ENCODE peak calls at places on chromosomes 11 and 22, in nine cellular contexts. X, D, L, A, V, Y, S, M and C are unnamed samples.

GRCh38 chr11:115707180-115707905 is 203.1 kb upstream of the CADM1 start:
- DNase-seq in X (no peak), D (no peak), L (no peak), A (no peak), V (no peak), Y (no peak), S (no peak), M (no peak), C (no peak)

GRCh38 chr11:12683857-12684256 is 9.6 kb downstream of the TEAD1 start:
- DNase-seq in X (no peak), D (no peak), L (no peak), A (no peak), V (no peak), Y (no peak), S (no peak), M (no peak), C (no peak)

GRCh38 chr11:7927635-7928034 is 3.4 kb downstream of the OR10A6 start:
- DNase-seq in X (no peak), D (no peak), L (no peak), A (no peak), V (no peak), Y (no peak), S (no peak), M (no peak), C (no peak)

GRCh38 chr11:126766425-126766824 is 234.1 kb downstream of the KIRREL3 start:
- DNase-seq in X (peak; percentile 4), D (no peak), L (no peak), A (no peak), V (no peak), Y (no peak), S (no peak), M (no peak), C (no peak)

GRCh38 chr11:27012254-27012921 is 18.5 kb downstream of the FIBIN start:
- DNase-seq in X (no peak), D (no peak), L (no peak), A (no peak), V (no peak), Y (no peak), S (no peak), M (no peak), C (no peak)

GRCh38 chr11:110079726-110080125 is 13.5 kb upstream of the ZC3H12C start:
- DNase-seq in X (no peak), D (no peak), L (no peak), A (no peak), V (no peak), Y (no peak), S (no peak), M (no peak), C (no peak)

GRCh38 chr11:66861774-66862558 is 5.1 kb downstream of the LRFN4 start:
- DNase-seq in X (no peak), D (no peak), L (no peak), A (no peak), V (no peak), Y (no peak), S (no peak), M (no peak), C (no peak)

GRCh38 chr22:30252411-30253204 is 6.0 kb upstream of the LIF start:
- DNase-seq in X (peak; percentile 93), D (no peak), L (no peak), A (no peak), V (no peak), Y (no peak), S (peak; percentile 92), M (no peak), C (no peak)

GRCh38 chr22:24432059-24432853 is 4.9 kb downstream of the ADORA2A start:
- DNase-seq in X (peak; percentile 62), D (no peak), L (no peak), A (no peak), V (peak; percentile 61), Y (no peak), S (no peak), M (no peak), C (no peak)

GRCh38 chr11:126139541-126140091 is 71.8 kb downstream of the RPUSD4 start:
- DNase-seq in X (no peak), D (peak; percentile 14), L (no peak), A (no peak), V (no peak), Y (no peak), S (no peak), M (no peak), C (no peak)

GRCh38 chr11:86676533-86677154 is 4.2 kb upstream of the ME3 start:
- DNase-seq in X (no peak), D (no peak), L (no peak), A (no peak), V (no peak), Y (no peak), S (peak; percentile 39), M (peak; percentile 18), C (no peak)

GRCh38 chr22:49934891-49935557 is 16.6 kb downstream of the CRELD2 start:
- DNase-seq in X (peak; percentile 83), D (no peak), L (peak; percentile 73), A (peak; percentile 84), V (peak; percentile 88), Y (no peak), S (peak; percentile 25), M (no peak), C (peak; percentile 85)

GRCh38 chr11:84969103-84969502 is 658.0 kb downstream of the DLG2 start:
- DNase-seq in X (no peak), D (no peak), L (no peak), A (no peak), V (no peak), Y (no peak), S (no peak), M (no peak), C (no peak)

GRCh38 chr11:116605543-116605942 is 167.2 kb downstream of the BUD13 start:
- DNase-seq in X (peak; percentile 60), D (no peak), L (no peak), A (no peak), V (peak; percentile 32), Y (no peak), S (peak; percentile 51), M (peak; percentile 58), C (no peak)